ENCODE peak calls at places on chromosomes 3 and 15, in seven cellular contexts. U is mesothelial cell of epicardium, M is WTC11, H is heart left ventricle, R is astrocyte, I is BE2C, D is fibroblast of lung. P is an unnamed sample.

GRCh38 chr15:68542771-68543544 is 35.8 kb upstream of the CORO2B start:
- DNase-seq in U (no peak), M (no peak), H (peak; percentile 74), R (peak; percentile 96), I (no peak), D (peak; percentile 97), P (no peak)

GRCh38 chr3:172194702-172195392 is 155.5 kb downstream of the FNDC3B start:
- DNase-seq in U (no peak), M (no peak), H (no peak), R (peak; percentile 67), I (peak; percentile 9), D (peak; percentile 75), P (no peak)

GRCh38 chr3:56197991-56198390 is 270.3 kb downstream of the ERC2 start:
- DNase-seq in U (no peak), M (no peak), H (no peak), R (no peak), I (no peak), D (no peak), P (no peak)

GRCh38 chr3:14483286-14483685 is 56.9 kb downstream of the GRIP2 start:
- DNase-seq in U (no peak), M (no peak), H (no peak), R (no peak), I (no peak), D (no peak), P (no peak)

GRCh38 chr3:64318001-64318400 is 92.7 kb upstream of the PRICKLE2 start:
- DNase-seq in U (no peak), M (no peak), H (no peak), R (peak; percentile 83), I (no peak), D (peak; percentile 87), P (no peak)

GRCh38 chr3:66038726-66039589 is at the start of gene MAGI1:
- DNase-seq in U (peak; percentile 90), M (peak; percentile 92), H (peak; percentile 93), R (peak; percentile 94), I (peak; percentile 93), D (peak; percentile 96), P (peak; percentile 94)

GRCh38 chr3:197749601-197750395 is at the start of gene FYTTD1:
- DNase-seq in U (peak; percentile 86), M (peak; percentile 74), H (peak; percentile 97), R (peak; percentile 65), I (peak; percentile 94), D (peak; percentile 83), P (peak; percentile 94)

GRCh38 chr3:140334105-140334504 is 343.8 kb upstream of the TRIM42 start:
- DNase-seq in U (no peak), M (no peak), H (no peak), R (no peak), I (no peak), D (no peak), P (no peak)

GRCh38 chr3:9902372-9903237 is at the start of gene IL17RE:
- DNase-seq in U (peak; percentile 48), M (peak; percentile 50), H (no peak), R (no peak), I (no peak), D (no peak), P (no peak)

GRCh38 chr3:30428251-30428650 is 178.2 kb upstream of the TGFBR2 start:
- DNase-seq in U (no peak), M (no peak), H (no peak), R (peak; percentile 88), I (no peak), D (peak; percentile 91), P (no peak)

GRCh38 chr3:53806182-53807116 is 39.8 kb downstream of the CHDH start:
- DNase-seq in U (peak; percentile 29), M (no peak), H (peak; percentile 58), R (peak; percentile 83), I (no peak), D (peak; percentile 88), P (peak; percentile 30)

GRCh38 chr3:16478516-16478915 is 35.0 kb downstream of the RFTN1 start:
- DNase-seq in U (no peak), M (no peak), H (peak; percentile 49), R (peak; percentile 88), I (no peak), D (peak; percentile 89), P (no peak)

GRCh38 chr3:139427283-139428060 is 38.0 kb upstream of the COPB2 start:
- DNase-seq in U (no peak), M (no peak), H (no peak), R (peak; percentile 41), I (peak; percentile 23), D (peak; percentile 64), P (no peak)

GRCh38 chr3:194212869-194213320 is 76.9 kb downstream of the HES1 start:
- DNase-seq in U (no peak), M (peak; percentile 64), H (no peak), R (peak; percentile 42), I (peak; percentile 76), D (peak; percentile 51), P (no peak)

GRCh38 chr3:181687190-181687589 is 24.5 kb upstream of the SOX2 start:
- DNase-seq in U (no peak), M (no peak), H (no peak), R (no peak), I (no peak), D (no peak), P (no peak)

GRCh38 chr3:33299395-33300081 is 22.3 kb downstream of the FBXL2 start:
- DNase-seq in U (no peak), M (no peak), H (no peak), R (peak; percentile 90), I (no peak), D (peak; percentile 91), P (no peak)

GRCh38 chr3:23580337-23580736 is 225.4 kb upstream of the UBE2E1 start:
- DNase-seq in U (no peak), M (no peak), H (no peak), R (peak; percentile 60), I (no peak), D (peak; percentile 67), P (no peak)

GRCh38 chr15:38885001-38885400 is 320.4 kb upstream of the RASGRP1 start:
- DNase-seq in U (no peak), M (no peak), H (no peak), R (peak; percentile 44), I (no peak), D (peak; percentile 64), P (no peak)

GRCh38 chr15:27057904-27058645 is 87.1 kb downstream of the GABRG3 start:
- DNase-seq in U (no peak), M (no peak), H (no peak), R (peak; percentile 75), I (no peak), D (peak; percentile 79), P (no peak)

GRCh38 chr15:27064080-27064479 is 93.1 kb downstream of the GABRG3 start:
- DNase-seq in U (no peak), M (no peak), H (no peak), R (no peak), I (no peak), D (no peak), P (no peak)

GRCh38 chr15:27059610-27060202 is 88.7 kb downstream of the GABRG3 start:
- DNase-seq in U (peak; percentile 53), M (peak; percentile 72), H (no peak), R (peak; percentile 17), I (peak; percentile 76), D (peak; percentile 30), P (peak; percentile 24)

GRCh38 chr15:27058939-27059338 is 88.0 kb downstream of the GABRG3 start:
- DNase-seq in U (no peak), M (no peak), H (no peak), R (no peak), I (no peak), D (no peak), P (no peak)

GRCh38 chr15:27061739-27062138 is 90.8 kb downstream of the GABRG3 start:
- DNase-seq in U (no peak), M (no peak), H (no peak), R (no peak), I (peak; percentile 31), D (no peak), P (no peak)
- TF ChIP-seq CTCF in U (no peak), M (no peak), H (no peak), R (no peak), I (no peak), D (no peak), P (no peak)

DNA sequence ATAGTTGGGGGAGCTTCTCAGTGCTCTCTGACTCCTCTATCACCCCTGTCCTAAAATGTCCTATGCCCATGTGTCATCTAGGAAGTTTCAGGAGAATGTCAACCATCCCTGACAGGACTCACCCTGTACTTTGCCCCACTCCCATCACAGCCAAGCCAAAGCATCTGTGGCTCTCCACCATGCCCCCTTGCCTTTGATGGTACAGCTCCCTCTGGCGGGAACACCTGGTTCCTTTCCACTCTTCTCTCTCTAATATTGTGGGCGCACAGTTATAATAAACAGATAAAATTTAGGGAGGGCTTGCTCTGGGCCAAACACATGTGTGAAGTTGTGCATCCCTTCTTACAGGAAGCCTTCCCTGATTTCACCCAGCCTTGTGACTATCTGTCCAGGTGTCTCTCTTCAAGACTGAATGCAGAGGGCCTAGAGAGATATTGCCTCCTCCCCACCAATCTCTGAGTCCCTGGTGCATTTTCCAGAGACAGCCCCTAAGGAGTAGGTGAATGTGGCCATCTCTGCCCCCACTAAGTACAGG is 62.8 kb downstream of the ISG20 start:
- DNase-seq in U (no peak), M (peak; percentile 65), H (no peak), R (no peak), I (no peak), D (no peak), P (no peak)
- TF ChIP-seq CTCF in U (no peak), M (peak; percentile 52), H (no peak), R (peak; percentile 12), I (peak; percentile 16), D (peak; percentile 42), P (no peak)

GRCh38 chr3:109696932-109697331 is 359.6 kb upstream of the DPPA4 start:
- DNase-seq in U (no peak), M (no peak), H (no peak), R (no peak), I (no peak), D (no peak), P (no peak)
- TF ChIP-seq CTCF in U (no peak), M (no peak), H (no peak), R (no peak), I (no peak), D (no peak), P (no peak)

DNA sequence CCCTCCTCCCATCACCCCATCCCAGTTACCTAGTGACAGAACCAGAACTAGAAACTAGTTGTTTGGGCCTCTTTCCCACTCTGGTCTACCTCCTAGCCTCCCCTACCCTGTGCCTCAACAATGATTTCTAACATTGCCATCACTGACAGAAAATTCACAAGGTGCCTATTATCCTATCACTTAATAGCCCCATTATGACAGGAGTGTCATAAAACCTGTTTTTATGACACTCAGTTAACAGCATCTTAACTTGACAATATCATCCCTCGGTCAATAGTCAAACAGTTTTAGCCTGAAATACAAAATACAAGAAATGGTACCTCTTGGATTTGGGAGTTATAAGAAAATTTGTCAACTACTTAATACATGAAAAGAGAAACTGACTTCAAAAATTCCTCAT is 46.5 kb downstream of the ULK4 start:
- DNase-seq in U (no peak), M (no peak), H (no peak), R (no peak), I (no peak), D (no peak), P (no peak)
- TF ChIP-seq CTCF in U (no peak), M (no peak), H (no peak), R (no peak), I (no peak), D (no peak), P (no peak)

GRCh38 chr3:136276049-136276755 is 26.1 kb downstream of the PCCB start:
- DNase-seq in U (no peak), M (no peak), H (no peak), R (no peak), I (no peak), D (peak; percentile 18), P (no peak)
- TF ChIP-seq CTCF in U (no peak), M (no peak), H (no peak), R (no peak), I (peak; percentile 13), D (no peak), P (no peak)

P was measured in heart right ventricle.